ENCODE peak calls at places on chromosomes 16 and 17, in five cellular contexts. One of them, this sample, is unnamed.

GRCh38 chr17:78427140-78427539 is 48.7 kb downstream of the PGS1 start:
- DNase-seq in NCI-H2081: no peak
- DNase-seq in NCI-H526 treated with DMSO at 0.1 percent for 48 hours: no peak
- DNase-seq in GM12864: no peak
- DNase-seq in HT1080: no peak
- DNase-seq in this sample: no peak

GRCh38 chr17:9924735-9925191 is 19.7 kb upstream of the RCVRN start:
- DNase-seq in NCI-H2081: peak
- DNase-seq in NCI-H526 treated with DMSO at 0.1 percent for 48 hours: peak
- DNase-seq in GM12864: peak
- DNase-seq in HT1080: peak
- DNase-seq in this sample: no peak

GRCh38 chr17:72634621-72635020 is 457.9 kb downstream of the SLC39A11 start:
- DNase-seq in NCI-H2081: no peak
- DNase-seq in NCI-H526 treated with DMSO at 0.1 percent for 48 hours: no peak
- DNase-seq in GM12864: no peak
- DNase-seq in HT1080: no peak
- DNase-seq in this sample: no peak

GRCh38 chr16:21628196-21628726 is 24.1 kb downstream of the IGSF6 start:
- DNase-seq in NCI-H2081: peak
- DNase-seq in NCI-H526 treated with DMSO at 0.1 percent for 48 hours: no peak
- DNase-seq in GM12864: no peak
- DNase-seq in HT1080: no peak
- DNase-seq in this sample: no peak

GRCh38 chr17:17186551-17187505 is 19.3 kb downstream of the PLD6 start:
- DNase-seq in NCI-H2081: no peak
- DNase-seq in NCI-H526 treated with DMSO at 0.1 percent for 48 hours: no peak
- DNase-seq in GM12864: no peak
- DNase-seq in HT1080: no peak
- DNase-seq in this sample: no peak

GRCh38 chr17:50785126-50785525 is 17.8 kb upstream of the ANKRD40CL start:
- DNase-seq in NCI-H2081: no peak
- DNase-seq in NCI-H526 treated with DMSO at 0.1 percent for 48 hours: no peak
- DNase-seq in GM12864: no peak
- DNase-seq in HT1080: no peak
- DNase-seq in this sample: no peak

GRCh38 chr16:50692999-50693781 is at the start of gene NOD2:
- DNase-seq in NCI-H2081: no peak
- DNase-seq in NCI-H526 treated with DMSO at 0.1 percent for 48 hours: no peak
- DNase-seq in GM12864: no peak
- DNase-seq in HT1080: no peak
- DNase-seq in this sample: no peak

GRCh38 chr17:82438401-82439193 is 12.0 kb downstream of the CYBC1 start:
- DNase-seq in NCI-H2081: no peak
- DNase-seq in NCI-H526 treated with DMSO at 0.1 percent for 48 hours: no peak
- DNase-seq in GM12864: no peak
- DNase-seq in HT1080: no peak
- DNase-seq in this sample: no peak

GRCh38 chr17:78125976-78126894 is 2.3 kb downstream of the TMC6 start:
- DNase-seq in NCI-H2081: no peak
- DNase-seq in NCI-H526 treated with DMSO at 0.1 percent for 48 hours: no peak
- DNase-seq in GM12864: no peak
- DNase-seq in HT1080: no peak
- DNase-seq in this sample: no peak

GRCh38 chr17:81927145-81927652 is 336 bp downstream of the MAFG start:
- DNase-seq in NCI-H2081: no peak
- DNase-seq in NCI-H526 treated with DMSO at 0.1 percent for 48 hours: no peak
- DNase-seq in GM12864: no peak
- DNase-seq in HT1080: no peak
- DNase-seq in this sample: no peak

GRCh38 chr17:28532063-28532960 is 20.1 kb downstream of the UNC119 start:
- DNase-seq in NCI-H2081: no peak
- DNase-seq in NCI-H526 treated with DMSO at 0.1 percent for 48 hours: no peak
- DNase-seq in GM12864: no peak
- DNase-seq in HT1080: no peak
- DNase-seq in this sample: no peak

GRCh38 chr17:61809816-61810392 is 53.4 kb downstream of the BRIP1 start:
- DNase-seq in NCI-H2081: peak
- DNase-seq in NCI-H526 treated with DMSO at 0.1 percent for 48 hours: no peak
- DNase-seq in GM12864: no peak
- DNase-seq in HT1080: peak
- DNase-seq in this sample: no peak

GRCh38 chr16:31916056-31916488 is 42.5 kb downstream of the ZNF267 start:
- DNase-seq in NCI-H2081: no peak
- DNase-seq in NCI-H526 treated with DMSO at 0.1 percent for 48 hours: no peak
- DNase-seq in GM12864: no peak
- DNase-seq in HT1080: no peak
- DNase-seq in this sample: no peak

GRCh38 chr17:57552114-57552601 is 192.9 kb downstream of the CCDC182 start:
- DNase-seq in NCI-H2081: no peak
- DNase-seq in NCI-H526 treated with DMSO at 0.1 percent for 48 hours: peak
- DNase-seq in GM12864: peak
- DNase-seq in HT1080: peak
- DNase-seq in this sample: no peak

GRCh38 chr17:43360739-43361498 is 37.9 kb upstream of the ARL4D start:
- DNase-seq in NCI-H2081: peak
- DNase-seq in NCI-H526 treated with DMSO at 0.1 percent for 48 hours: peak
- DNase-seq in GM12864: peak
- DNase-seq in HT1080: peak
- DNase-seq in this sample: peak

GRCh38 chr16:73125860-73126259 is 77.9 kb upstream of the ZFHX3 start:
- DNase-seq in NCI-H2081: no peak
- DNase-seq in NCI-H526 treated with DMSO at 0.1 percent for 48 hours: no peak
- DNase-seq in GM12864: no peak
- DNase-seq in HT1080: peak
- DNase-seq in this sample: no peak

GRCh38 chr17:18990331-18990730 is 14.2 kb downstream of the FAM83G start:
- DNase-seq in NCI-H2081: no peak
- DNase-seq in NCI-H526 treated with DMSO at 0.1 percent for 48 hours: no peak
- DNase-seq in GM12864: no peak
- DNase-seq in HT1080: no peak
- DNase-seq in this sample: no peak

GRCh38 chr16:3677994-3678393 is 23.5 kb downstream of the DNASE1 start:
- DNase-seq in NCI-H2081: no peak
- DNase-seq in NCI-H526 treated with DMSO at 0.1 percent for 48 hours: peak
- DNase-seq in GM12864: no peak
- DNase-seq in HT1080: no peak
- DNase-seq in this sample: no peak

GRCh38 chr17:78739331-78739853 is 42.7 kb downstream of the CYTH1 start:
- DNase-seq in NCI-H2081: no peak
- DNase-seq in NCI-H526 treated with DMSO at 0.1 percent for 48 hours: no peak
- DNase-seq in GM12864: peak
- DNase-seq in HT1080: no peak
- DNase-seq in this sample: no peak

GRCh38 chr17:69031839-69032238 is 28.9 kb downstream of the ABCA9 start:
- DNase-seq in NCI-H2081: no peak
- DNase-seq in NCI-H526 treated with DMSO at 0.1 percent for 48 hours: no peak
- DNase-seq in GM12864: no peak
- DNase-seq in HT1080: no peak
- DNase-seq in this sample: no peak

GRCh38 chr17:75619506-75620431 is 13.5 kb upstream of the SMIM5 start:
- DNase-seq in NCI-H2081: peak
- DNase-seq in NCI-H526 treated with DMSO at 0.1 percent for 48 hours: no peak
- DNase-seq in GM12864: no peak
- DNase-seq in HT1080: peak
- DNase-seq in this sample: no peak

GRCh38 chr17:44956998-44957981 is 9.7 kb upstream of the KIF18B start:
- DNase-seq in NCI-H2081: no peak
- DNase-seq in NCI-H526 treated with DMSO at 0.1 percent for 48 hours: no peak
- DNase-seq in GM12864: no peak
- DNase-seq in HT1080: no peak
- DNase-seq in this sample: no peak

GRCh38 chr17:27247071-27247957 is 46.6 kb upstream of the WSB1 start:
- DNase-seq in NCI-H2081: peak
- DNase-seq in NCI-H526 treated with DMSO at 0.1 percent for 48 hours: no peak
- DNase-seq in GM12864: no peak
- DNase-seq in HT1080: peak
- DNase-seq in this sample: no peak

GRCh38 chr17:78348055-78348745 is 11.7 kb downstream of the SOCS3 start:
- DNase-seq in NCI-H2081: no peak
- DNase-seq in NCI-H526 treated with DMSO at 0.1 percent for 48 hours: no peak
- DNase-seq in GM12864: no peak
- DNase-seq in HT1080: no peak
- DNase-seq in this sample: no peak

GRCh38 chr16:82031116-82032084 is 3.7 kb upstream of the HSD17B2 start:
- DNase-seq in NCI-H2081: peak
- DNase-seq in NCI-H526 treated with DMSO at 0.1 percent for 48 hours: peak
- DNase-seq in GM12864: no peak
- DNase-seq in HT1080: peak
- DNase-seq in this sample: no peak

GRCh38 chr17:36117505-36118382 is 14.1 kb downstream of the CCL4 start:
- DNase-seq in NCI-H2081: no peak
- DNase-seq in NCI-H526 treated with DMSO at 0.1 percent for 48 hours: no peak
- DNase-seq in GM12864: peak
- DNase-seq in HT1080: no peak
- DNase-seq in this sample: no peak

GRCh38 chr17:77493901-77494663 is 353.3 kb downstream of the SEC14L1 start:
- DNase-seq in NCI-H2081: no peak
- DNase-seq in NCI-H526 treated with DMSO at 0.1 percent for 48 hours: no peak
- DNase-seq in GM12864: no peak
- DNase-seq in HT1080: no peak
- DNase-seq in this sample: no peak

GRCh38 chr17:41692722-41693521 is 4.2 kb downstream of the EIF1 start:
- DNase-seq in NCI-H2081: no peak
- DNase-seq in NCI-H526 treated with DMSO at 0.1 percent for 48 hours: no peak
- DNase-seq in GM12864: no peak
- DNase-seq in HT1080: no peak
- DNase-seq in this sample: no peak

GRCh38 chr17:66707051-66707450 is 127.9 kb upstream of the CACNG5 start:
- DNase-seq in NCI-H2081: no peak
- DNase-seq in NCI-H526 treated with DMSO at 0.1 percent for 48 hours: no peak
- DNase-seq in GM12864: no peak
- DNase-seq in HT1080: no peak
- DNase-seq in this sample: no peak

GRCh38 chr17:50045154-50045553 is 10.8 kb upstream of the ITGA3 start:
- DNase-seq in NCI-H2081: no peak
- DNase-seq in NCI-H526 treated with DMSO at 0.1 percent for 48 hours: no peak
- DNase-seq in GM12864: no peak
- DNase-seq in HT1080: no peak
- DNase-seq in this sample: no peak

GRCh38 chr17:42289863-42290165 is 1.5 kb downstream of the STAT5A start:
- DNase-seq in NCI-H2081: no peak
- DNase-seq in NCI-H526 treated with DMSO at 0.1 percent for 48 hours: no peak
- DNase-seq in GM12864: no peak
- DNase-seq in HT1080: no peak
- DNase-seq in this sample: no peak

GRCh38 chr16:15961060-15961511 is 11.7 kb downstream of the ABCC1 start:
- DNase-seq in NCI-H2081: no peak
- DNase-seq in NCI-H526 treated with DMSO at 0.1 percent for 48 hours: no peak
- DNase-seq in GM12864: peak
- DNase-seq in HT1080: no peak
- DNase-seq in this sample: peak

GRCh38 chr17:279776-280175 is 72.8 kb downstream of the RPH3AL start:
- DNase-seq in NCI-H2081: no peak
- DNase-seq in NCI-H526 treated with DMSO at 0.1 percent for 48 hours: no peak
- DNase-seq in GM12864: no peak
- DNase-seq in HT1080: no peak
- DNase-seq in this sample: no peak

GRCh38 chr17:81958633-81959342 is 2.2 kb downstream of the NOTUM start:
- DNase-seq in NCI-H2081: no peak
- DNase-seq in NCI-H526 treated with DMSO at 0.1 percent for 48 hours: no peak
- DNase-seq in GM12864: no peak
- DNase-seq in HT1080: no peak
- DNase-seq in this sample: no peak

GRCh38 chr17:44049294-44050080 is 17.0 kb downstream of the LSM12 start:
- DNase-seq in NCI-H2081: no peak
- DNase-seq in NCI-H526 treated with DMSO at 0.1 percent for 48 hours: no peak
- DNase-seq in GM12864: no peak
- DNase-seq in HT1080: no peak
- DNase-seq in this sample: no peak

This sample was measured in effector CD8-positive, alpha-beta T cell.